ENCODE peak calls at places on chromosomes 13 and 19, in seven cellular contexts. D is breast epithelium, O is heart left ventricle, H is HCT116, Y is gastrocnemius medialis, X is adrenal gland, L is upper lobe of left lung. E is an unnamed sample.

GRCh38 chr19:52258426-52258825 is 11.0 kb upstream of the ZNF766 start:
- DNase-seq in D (no peak), O (no peak), H (no peak), Y (no peak), X (no peak), L (no peak), E (no peak)

GRCh38 chr19:50268501-50268900 is 60.7 kb downstream of the KCNC3 start:
- DNase-seq in D (no peak), O (no peak), H (no peak), Y (no peak), X (no peak), L (no peak), E (no peak)

GRCh38 chr19:46357846-46358583 is 11.1 kb downstream of the PPP5C start:
- DNase-seq in D (no peak), O (no peak), H (no peak), Y (no peak), X (no peak), L (no peak), E (no peak)

GRCh38 chr19:17079710-17080440 is 4.3 kb downstream of the MYO9B start:
- DNase-seq in D (peak; percentile 66), O (peak; percentile 82), H (peak; percentile 61), Y (peak; percentile 67), X (peak; percentile 93), L (peak; percentile 53), E (peak; percentile 59)

GRCh38 chr13:31982540-31982939 is 49.0 kb upstream of the FRY start:
- DNase-seq in D (peak; percentile 85), O (peak; percentile 85), H (peak; percentile 63), Y (peak; percentile 59), X (peak; percentile 79), L (peak; percentile 92), E (peak; percentile 67)

GRCh38 chr19:44722131-44723121 is 23.5 kb downstream of the CEACAM16 start:
- DNase-seq in D (no peak), O (no peak), H (no peak), Y (no peak), X (no peak), L (peak; percentile 62), E (no peak)

GRCh38 chr19:33273065-33273736 is 29.1 kb downstream of the CEBPA start:
- DNase-seq in D (no peak), O (no peak), H (no peak), Y (no peak), X (no peak), L (no peak), E (no peak)

GRCh38 chr19:42185281-42185680 is 32.2 kb downstream of the DEDD2 start:
- DNase-seq in D (no peak), O (no peak), H (no peak), Y (peak; percentile 25), X (no peak), L (peak; percentile 52), E (no peak)

GRCh38 chr19:10895920-10896319 is 24.6 kb downstream of the CARM1 start:
- DNase-seq in D (no peak), O (no peak), H (no peak), Y (no peak), X (no peak), L (no peak), E (no peak)

GRCh38 chr13:91172160-91172559 is 175.3 kb upstream of the MIR17HG start:
- DNase-seq in D (no peak), O (no peak), H (no peak), Y (no peak), X (no peak), L (no peak), E (no peak)

GRCh38 chr19:19645233-19645870 is 1.9 kb upstream of the GMIP start:
- DNase-seq in D (no peak), O (no peak), H (no peak), Y (no peak), X (no peak), L (no peak), E (no peak)

GRCh38 chr13:111337206-111337605 is 16.8 kb downstream of the TEX29 start:
- DNase-seq in D (no peak), O (no peak), H (no peak), Y (no peak), X (no peak), L (no peak), E (no peak)

GRCh38 chr13:97142452-97142851 is 79.7 kb upstream of the MBNL2 start:
- DNase-seq in D (no peak), O (peak; percentile 36), H (peak; percentile 78), Y (peak; percentile 22), X (peak; percentile 65), L (no peak), E (peak; percentile 81)

GRCh38 chr13:44331912-44332840 is 41.4 kb upstream of the SERP2 start:
- DNase-seq in D (no peak), O (peak; percentile 81), H (no peak), Y (peak; percentile 42), X (peak; percentile 38), L (peak; percentile 39), E (no peak)

GRCh38 chr19:47507031-47507430 is 7.8 kb downstream of the NAPA start:
- DNase-seq in D (peak; percentile 83), O (peak; percentile 68), H (no peak), Y (peak; percentile 73), X (peak; percentile 73), L (no peak), E (no peak)

GRCh38 chr19:16199275-16199932 is 1.7 kb downstream of the AP1M1 start:
- DNase-seq in D (no peak), O (no peak), H (no peak), Y (no peak), X (no peak), L (peak; percentile 66), E (no peak)

GRCh38 chr19:6109947-6110346 is 353 bp downstream of the RFX2 start:
- DNase-seq in D (no peak), O (no peak), H (no peak), Y (no peak), X (no peak), L (no peak), E (no peak)

GRCh38 chr19:29541473-29542253 is 15.9 kb downstream of the VSTM2B start:
- DNase-seq in D (no peak), O (no peak), H (no peak), Y (no peak), X (no peak), L (no peak), E (no peak)

GRCh38 chr13:42174344-42175162 is 97.4 kb upstream of the AKAP11 start:
- DNase-seq in D (no peak), O (no peak), H (no peak), Y (no peak), X (peak; percentile 7), L (no peak), E (no peak)

GRCh38 chr13:28531195-28531955 is 36.4 kb upstream of the FLT1 start:
- DNase-seq in D (no peak), O (peak; percentile 72), H (no peak), Y (no peak), X (peak; percentile 49), L (peak; percentile 37), E (no peak)

GRCh38 chr19:18098891-18099622 is 1.5 kb downstream of the MAST3 start:
- DNase-seq in D (no peak), O (no peak), H (no peak), Y (no peak), X (no peak), L (no peak), E (peak; percentile 90)

DNA sequence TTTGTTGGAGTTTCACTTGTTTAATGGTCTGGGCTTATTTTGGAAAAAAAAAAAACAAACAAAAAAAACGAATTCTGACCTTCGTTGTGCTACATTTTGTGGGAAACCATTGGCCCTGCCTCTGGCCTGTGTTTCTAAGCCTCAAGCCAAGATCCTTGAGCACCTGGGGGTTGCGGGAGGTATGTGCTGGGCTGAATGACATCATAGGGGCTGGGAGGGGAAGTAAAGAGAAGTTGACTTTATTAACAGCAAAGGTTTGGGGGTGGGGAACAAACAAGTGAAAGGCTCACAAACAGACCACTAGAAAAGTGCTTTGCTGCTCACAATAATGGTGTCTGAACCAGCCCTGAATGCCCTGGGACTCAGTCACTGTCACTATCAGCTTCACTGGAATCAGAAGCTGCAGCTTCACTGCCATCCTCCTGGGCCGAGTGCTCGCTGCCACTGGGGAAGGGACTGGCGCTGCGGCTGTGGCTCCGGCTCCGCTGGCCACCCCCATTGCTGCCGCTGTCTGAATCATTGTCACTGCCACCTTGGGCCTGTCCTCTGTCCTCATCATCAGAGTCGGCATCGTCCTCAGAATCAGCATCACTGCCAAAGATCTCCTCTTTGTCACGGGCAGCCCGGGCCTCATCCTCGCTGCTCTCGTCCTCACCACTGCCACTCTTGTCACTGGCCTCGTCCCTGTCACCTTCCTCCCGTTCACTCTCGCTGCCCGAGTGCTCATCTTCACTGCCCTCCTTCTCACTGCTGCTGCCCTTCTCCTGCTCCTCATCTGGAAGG is 5.1 kb downstream of the PAF1 start:
- DNase-seq in D (no peak), O (no peak), H (no peak), Y (no peak), X (no peak), L (no peak), E (no peak)
- TF ChIP-seq POLR2A in D (no peak), O (no peak), H (no peak), Y (no peak), X (no peak), L (no peak), E (no peak)

DNA sequence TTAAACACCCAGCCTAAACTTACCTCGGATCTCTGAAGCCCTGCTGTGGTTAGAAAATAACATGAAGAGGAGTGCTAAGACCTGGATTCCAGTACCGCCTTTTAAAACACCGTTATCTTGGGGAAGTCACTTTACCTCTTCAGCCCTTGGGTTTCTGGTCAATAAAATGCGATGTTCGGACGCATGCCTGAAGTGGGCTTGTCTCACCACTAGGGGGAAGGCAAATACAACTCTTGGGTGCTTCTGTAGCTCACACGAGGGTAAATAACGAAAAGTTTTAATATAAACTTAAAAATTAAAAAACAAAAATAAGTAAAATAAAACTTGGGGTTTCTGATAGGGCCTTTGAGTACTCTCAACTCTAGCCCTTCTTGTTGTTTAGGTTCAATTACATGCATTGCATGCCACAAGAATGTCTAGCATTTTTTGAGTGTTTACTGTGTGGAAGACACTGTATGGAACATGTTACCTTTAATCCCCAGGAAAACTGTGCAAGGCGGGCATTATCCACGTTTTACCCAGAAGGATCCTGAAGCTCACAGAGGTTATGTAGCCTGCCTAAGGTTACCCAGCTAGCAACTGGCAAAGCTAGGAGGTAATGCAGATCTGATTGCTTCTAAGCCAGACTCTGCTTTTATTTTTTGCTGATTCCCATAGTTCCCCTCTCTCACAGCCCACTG is 240.4 kb downstream of the LMO7 start:
- DNase-seq in D (no peak), O (peak; percentile 41), H (peak; percentile 60), Y (peak; percentile 36), X (peak; percentile 56), L (peak; percentile 45), E (no peak)
- H3K4me3 ChIP-seq in D (no peak overlapping the region), O (no peak overlapping the region), H (no peak overlapping the region), Y (no peak overlapping the region), X (no peak overlapping the region), L (no peak overlapping the region), E (no peak overlapping the region)

DNA sequence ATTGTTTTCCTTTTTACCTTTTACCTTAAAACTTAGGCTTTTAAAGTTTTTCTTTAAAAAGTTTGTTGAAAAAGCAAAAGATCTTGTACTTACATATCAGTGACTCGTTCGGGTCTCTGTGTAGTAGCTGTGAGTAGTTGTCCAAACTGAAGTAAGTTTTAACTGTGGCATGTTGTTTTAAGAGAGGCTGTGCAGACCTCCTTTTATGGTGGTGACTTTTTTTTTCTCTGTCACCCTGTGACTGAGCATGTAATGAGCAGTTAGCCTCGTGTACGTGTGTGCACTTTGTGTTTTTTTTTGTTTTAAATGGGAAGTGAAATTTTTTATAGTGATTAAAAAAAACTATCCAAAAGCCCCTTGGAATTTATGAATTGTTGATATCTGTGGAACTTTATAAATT is at the start of gene GPR183:
- DNase-seq in D (no peak), O (no peak), H (no peak), Y (no peak), X (no peak), L (no peak), E (peak; percentile 42)
- TF ChIP-seq POLR2A in D (no peak), O (no peak), H (no peak), Y (peak; percentile 52), X (no peak), L (peak; percentile 61), E (peak; percentile 62)

GRCh38 chr19:2982556-2982955 is 5.2 kb downstream of the TLE6 start:
- DNase-seq in D (no peak), O (no peak), H (no peak), Y (no peak), X (no peak), L (no peak), E (no peak)
- H3K4me3 ChIP-seq in D (peak overlapping the region; percentile 69), O (no peak overlapping the region), H (no peak overlapping the region), Y (no peak overlapping the region), X (no peak overlapping the region), L (no peak overlapping the region), E (no peak overlapping the region)